ENCODE peak calls at places on chromosomes 6 and 20, in five cellular contexts. G is AG04450, F is AG04449, E is tibial nerve, Y is stomach. W is an unnamed sample.

GRCh38 chr6:27758471-27758870 is 153.7 kb downstream of the OR2B2 start:
- DNase-seq in E (no peak), Y (no peak), G (no peak), F (no peak), W (no peak)

GRCh38 chr6:135922170-135922569 is 70.7 kb downstream of the PDE7B start:
- DNase-seq in Y (no peak), F (peak), E (no peak), G (peak), W (peak)

GRCh38 chr6:156028310-156029131 is 572.9 kb upstream of the NOX3 start:
- DNase-seq in Y (no peak), E (no peak), F (no peak), G (no peak), W (no peak)

GRCh38 chr6:158131926-158132325 is 36.1 kb downstream of the SERAC1 start:
- DNase-seq in Y (no peak), G (no peak), F (no peak), E (no peak), W (no peak)

GRCh38 chr6:150741633-150742200 is 123.8 kb upstream of the MTHFD1L start:
- DNase-seq in Y (no peak), F (no peak), E (no peak), G (no peak), W (no peak)

GRCh38 chr6:13457577-13457976 is 29.8 kb downstream of the GFOD1 start:
- DNase-seq in E (no peak), Y (no peak), F (no peak), G (no peak), W (no peak)

GRCh38 chr6:20180935-20181334 is 31.3 kb downstream of the MBOAT1 start:
- DNase-seq in F (no peak), G (no peak), Y (no peak), E (no peak), W (no peak)

GRCh38 chr6:127102299-127102698 is 16.2 kb upstream of the RSPO3 start:
- DNase-seq in E (no peak), G (peak), Y (no peak), F (peak), W (peak)

GRCh38 chr6:27494103-27494502 is 21.2 kb upstream of the ZNF184 start:
- DNase-seq in G (no peak), E (no peak), Y (no peak), F (no peak), W (no peak)

GRCh38 chr6:26624557-26624956 is 27.8 kb downstream of the ABT1 start:
- DNase-seq in Y (no peak), G (no peak), F (no peak), E (no peak), W (no peak)

GRCh38 chr6:99146716-99147115 is 199.0 kb upstream of the FBXL4 start:
- DNase-seq in E (no peak), G (no peak), F (no peak), Y (no peak), W (no peak)

GRCh38 chr6:99152345-99152643 is 197.2 kb downstream of the FAXC start:
- DNase-seq in G (no peak), Y (no peak), E (no peak), F (no peak), W (no peak)

GRCh38 chr6:99148761-99149160 is 200.7 kb downstream of the FAXC start:
- DNase-seq in E (no peak), F (no peak), Y (no peak), G (no peak), W (no peak)

GRCh38 chr6:99148111-99148510 is 200.4 kb upstream of the FBXL4 start:
- DNase-seq in Y (no peak), F (no peak), E (no peak), G (no peak), W (no peak)

DNA sequence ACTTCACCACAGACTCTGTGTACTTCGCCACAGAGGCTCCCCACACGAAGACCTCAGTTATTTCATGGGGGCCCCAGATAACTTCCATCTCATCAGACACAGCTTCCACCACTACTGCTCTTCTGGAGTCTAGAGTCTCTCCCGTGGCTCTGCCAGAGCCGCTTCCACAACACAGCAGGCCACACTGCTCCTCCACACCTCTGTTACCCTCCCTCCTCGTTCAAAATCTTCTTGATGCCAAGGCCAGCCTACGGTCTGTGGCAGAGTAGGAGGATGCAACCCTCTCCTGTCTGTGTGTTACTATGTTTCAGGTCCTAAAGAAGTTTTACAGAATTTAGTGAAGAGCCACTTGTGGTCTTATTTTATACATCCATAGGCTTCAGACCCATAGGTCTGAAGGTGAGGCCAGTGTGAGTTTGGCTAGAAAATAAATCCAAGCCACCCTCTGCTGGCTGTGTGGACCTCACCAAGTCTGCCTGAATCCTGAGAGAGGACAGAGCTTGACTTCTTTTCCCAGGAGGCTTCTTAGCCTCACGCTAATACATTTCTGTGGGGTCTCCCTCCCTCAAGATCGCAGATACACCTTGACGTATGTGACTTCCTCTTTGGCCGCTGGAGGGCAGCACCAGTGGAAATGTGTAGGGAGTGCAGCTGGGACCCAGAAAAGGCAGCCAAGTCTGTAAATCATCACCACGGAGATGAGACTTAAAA is 197.7 kb downstream of the FAXC start:
- DNase-seq in G (peak), F (no peak), E (no peak), Y (peak), W (no peak)
- TF ChIP-seq CTCF in G (peak), F (peak), E (peak), Y (no peak), W (peak)

GRCh38 chr20:34829191-34829590 is 3.7 kb upstream of the NCOA6 start:
- DNase-seq in F (no peak), E (no peak), G (no peak), Y (no peak), W (no peak)
- TF ChIP-seq CTCF in F (no peak), E (no peak), G (no peak), Y (no peak), W (no peak)

DNA sequence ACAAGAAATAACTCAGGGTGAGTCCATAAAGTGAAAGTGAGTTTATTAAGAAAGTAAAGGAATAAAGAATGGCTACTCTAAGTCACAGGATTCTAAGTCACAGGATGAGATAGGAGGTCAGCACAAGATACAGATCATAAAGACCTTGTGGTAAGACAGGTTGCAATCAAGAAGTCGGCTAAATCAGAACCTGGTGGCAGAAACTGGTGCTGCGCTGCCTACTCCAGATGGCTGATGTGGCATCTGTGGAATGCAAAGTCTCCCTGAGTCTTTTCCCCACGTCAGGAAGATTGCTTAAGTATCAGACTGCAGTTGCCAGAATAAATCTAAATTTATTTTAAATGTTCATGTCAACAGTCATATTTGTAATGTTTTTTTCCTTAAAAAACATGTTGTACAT is 10.7 kb upstream of the KCNK15 start:
- DNase-seq in F (no peak), G (no peak), Y (no peak), E (no peak), W (peak)
- TF ChIP-seq CTCF in F (peak), G (peak), Y (no peak), E (no peak), W (peak)

GRCh38 chr20:44471481-44471882 is 4.2 kb upstream of the TTPAL start:
- DNase-seq in E (no peak), F (no peak), G (no peak), Y (no peak), W (no peak)
- TF ChIP-seq CTCF in E (no peak), F (peak), G (peak), Y (no peak), W (peak)

DNA sequence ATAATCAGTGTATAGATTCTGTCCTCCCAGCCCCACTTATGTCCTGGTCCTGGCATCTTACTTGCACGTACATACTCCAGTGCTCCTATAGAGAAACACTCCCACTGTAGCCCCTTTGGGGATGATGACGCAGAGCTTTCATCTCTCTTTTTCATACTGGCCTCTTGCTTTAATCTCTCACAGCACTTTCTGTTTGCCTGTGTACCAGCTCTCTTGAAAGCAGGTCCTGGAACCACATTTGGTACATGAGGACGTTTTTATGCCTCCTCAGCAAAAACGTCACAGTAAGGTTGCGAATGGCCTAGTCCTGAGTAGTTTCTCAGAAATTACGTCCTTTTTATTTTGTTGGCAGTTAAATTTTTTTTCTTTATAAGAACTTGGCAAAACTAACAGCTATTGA is 10.8 kb downstream of the L3MBTL3 start:
- DNase-seq in G (no peak), E (no peak), F (no peak), Y (no peak), W (no peak)
- TF ChIP-seq CTCF in G (no peak), E (no peak), F (no peak), Y (no peak), W (no peak)

GRCh38 chr6:18985061-18985460 is 597.9 kb downstream of the RNF144B start:
- DNase-seq in E (no peak), Y (no peak), F (no peak), G (no peak), W (no peak)
- TF ChIP-seq CTCF in E (no peak), Y (no peak), F (no peak), G (no peak), W (no peak)

W was measured in retinal pigment epithelial cell.